ENCODE peak calls at places on chromosome 5, in six cellular contexts. U, X, C, F, P and Z are unnamed samples.

GRCh38 chr5:180339583-180340183 is 13.5 kb downstream of the GFPT2 start:
- DNase-seq in U (no peak), X (no peak), C (peak), F (no peak), P (peak), Z (peak)

GRCh38 chr5:119049824-119050449 is 20.9 kb upstream of the DMXL1 start:
- DNase-seq in U (no peak), X (no peak), C (peak), F (no peak), P (no peak), Z (peak)

GRCh38 chr5:34734321-34734720 is 78.2 kb downstream of the RAI14 start:
- DNase-seq in U (no peak), X (no peak), C (no peak), F (no peak), P (no peak), Z (no peak)

GRCh38 chr5:130282044-130282443 is 377.8 kb downstream of the CHSY3 start:
- DNase-seq in U (peak), X (no peak), C (peak), F (peak), P (no peak), Z (peak)

GRCh38 chr5:144036476-144036875 is 134.0 kb downstream of the YIPF5 start:
- DNase-seq in U (no peak), X (no peak), C (peak), F (no peak), P (no peak), Z (no peak)

GRCh38 chr5:143662020-143662419 is 149.9 kb upstream of the HMHB1 start:
- DNase-seq in U (no peak), X (no peak), C (peak), F (no peak), P (no peak), Z (no peak)

GRCh38 chr5:147979761-147980160 is 73.4 kb upstream of the C5orf46 start:
- DNase-seq in U (no peak), X (no peak), C (no peak), F (no peak), P (no peak), Z (no peak)

GRCh38 chr5:179766021-179766725 is 27.6 kb upstream of the LTC4S start:
- DNase-seq in U (no peak), X (no peak), C (peak), F (peak), P (peak), Z (peak)

GRCh38 chr5:73591102-73591695 is 25.7 kb downstream of the UTP15 start:
- DNase-seq in U (no peak), X (no peak), C (peak), F (peak), P (no peak), Z (peak)

GRCh38 chr5:137231535-137231934 is 267.6 kb downstream of the SPOCK1 start:
- DNase-seq in U (no peak), X (no peak), C (peak), F (no peak), P (no peak), Z (peak)

GRCh38 chr5:62432618-62433064 is 20.1 kb downstream of the IPO11 start:
- DNase-seq in U (no peak), X (no peak), C (peak), F (no peak), P (no peak), Z (peak)

GRCh38 chr5:78610163-78610583 is 38.4 kb downstream of the LHFPL2 start:
- DNase-seq in U (peak), X (no peak), C (peak), F (no peak), P (no peak), Z (peak)

GRCh38 chr5:39264528-39264927 is 45.2 kb upstream of the FYB1 start:
- DNase-seq in U (no peak), X (no peak), C (no peak), F (no peak), P (no peak), Z (no peak)

DNA sequence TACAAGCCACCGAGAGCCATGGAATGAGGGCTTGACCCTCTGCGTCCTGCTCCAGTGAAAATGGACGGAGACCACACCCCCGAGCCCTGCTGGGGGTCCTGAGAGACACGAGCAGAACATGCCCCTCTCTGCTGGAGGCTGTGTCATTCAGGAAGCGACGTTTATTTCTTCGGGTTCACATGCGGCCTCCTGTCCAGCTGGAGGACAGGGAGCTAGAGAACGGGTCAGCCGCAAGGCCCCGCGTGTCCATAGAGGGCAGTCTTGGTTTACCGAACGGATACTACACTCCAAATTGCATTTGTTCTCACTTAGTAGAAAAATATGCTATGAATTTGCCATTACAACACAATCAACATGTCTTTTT is 36.1 kb downstream of the MRPL36 start:
- DNase-seq in U (peak), X (no peak), C (peak), F (peak), P (peak), Z (peak)
- H3K4me3 ChIP-seq in U (no peak), X (no peak), C (no peak), F (no peak), P (no peak), Z (no peak)

GRCh38 chr5:138610468-138611294 is 35.5 kb upstream of the HSPA9 start:
- DNase-seq in U (peak), X (no peak), C (peak), F (no peak), P (no peak), Z (no peak)
- H3K4me3 ChIP-seq in U (peak), X (no peak), C (no peak), F (no peak), P (no peak), Z (no peak)

DNA sequence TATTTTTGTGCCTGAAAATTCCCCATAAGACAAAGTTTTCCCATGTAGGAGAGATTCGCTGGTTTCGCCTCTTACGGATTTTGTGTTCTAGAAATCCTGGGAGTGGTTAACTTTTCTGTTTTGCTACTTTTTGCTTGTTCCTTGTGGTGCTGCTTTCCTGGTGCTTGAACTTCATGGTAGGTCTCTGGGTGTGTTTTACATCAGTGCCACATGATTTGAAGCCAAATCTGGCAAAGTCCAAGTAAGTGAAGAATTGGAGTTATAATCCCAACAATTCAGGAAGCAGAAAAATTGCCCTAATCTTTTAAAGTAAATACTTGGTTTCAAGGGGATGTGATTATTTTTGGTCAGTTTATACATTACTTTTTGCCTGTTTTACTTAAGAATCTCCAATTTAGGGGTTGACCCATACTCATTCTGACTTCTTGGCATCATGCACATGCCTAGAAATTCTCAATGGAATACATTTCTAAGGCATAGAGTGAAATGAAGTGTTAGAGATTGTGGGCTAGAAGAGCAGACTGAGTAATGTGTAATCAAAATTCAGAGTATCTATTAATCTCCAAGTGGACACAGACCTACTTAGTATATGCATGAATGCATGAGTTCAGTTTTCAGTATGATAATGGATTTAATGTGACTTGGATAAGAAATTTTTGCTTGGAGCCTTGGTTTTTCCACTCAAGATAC is 189.7 kb downstream of the CSNK1G3 start:
- DNase-seq in U (no peak), X (no peak), C (no peak), F (no peak), P (no peak), Z (peak)
- H3K4me3 ChIP-seq in U (no peak), X (no peak), C (no peak), F (no peak), P (no peak), Z (no peak)

GRCh38 chr5:65027149-65027548 is 258.4 kb downstream of the CWC27 start:
- DNase-seq in U (no peak), X (no peak), C (no peak), F (no peak), P (peak), Z (no peak)
- H3K4me3 ChIP-seq in U (no peak), X (no peak), C (no peak), F (no peak), P (no peak), Z (no peak)